ENCODE peak calls at places on chromosome 11, in ten cellular contexts. A is AG04450, B is lower lobe of right lung, R is colonic mucosa, P is IMR-90, D is GM23338, M is heart right ventricle, G is tibial artery, C is hepatocyte, N is adrenal gland. E is an unnamed sample.

GRCh38 chr11:61586792-61587430 is 6.0 kb upstream of the SYT7 start:
- DNase-seq in N (no peak), C (peak), A (no peak), G (no peak), D (peak), M (no peak), P (no peak), B (no peak), R (no peak), E (peak)

GRCh38 chr11:124961972-124962609 is 8.1 kb downstream of the CCDC15 start:
- DNase-seq in P (peak), D (peak), A (peak), B (no peak), M (peak), C (peak), G (no peak), R (peak), N (no peak), E (no peak)

GRCh38 chr11:926341-926916 is 759 bp downstream of the AP2A2 start:
- DNase-seq in G (peak), M (peak), D (no peak), R (peak), P (peak), N (peak), B (no peak), A (no peak), C (peak), E (peak)

GRCh38 chr11:86459682-86460460 is 85.2 kb downstream of the CCDC81 start:
- DNase-seq in C (peak), R (no peak), A (peak), P (peak), N (peak), M (peak), B (peak), G (peak), D (peak), E (no peak)

GRCh38 chr11:46733234-46733633 is 14.2 kb downstream of the F2 start:
- DNase-seq in B (no peak), M (no peak), R (no peak), G (no peak), P (no peak), N (no peak), D (no peak), C (no peak), A (no peak), E (no peak)

GRCh38 chr11:235180-235997 is 753 bp downstream of the SIRT3 start:
- DNase-seq in B (no peak), N (no peak), C (no peak), G (no peak), P (peak), A (no peak), D (no peak), R (no peak), M (no peak), E (no peak)

GRCh38 chr11:2526808-2527381 is 82.1 kb downstream of the KCNQ1 start:
- DNase-seq in P (no peak), N (peak), G (peak), M (peak), R (peak), A (no peak), D (peak), C (peak), B (peak), E (peak)

GRCh38 chr11:114358711-114359110 is 41.6 kb downstream of the C11orf71 start:
- DNase-seq in M (no peak), R (peak), D (no peak), B (no peak), G (no peak), A (no peak), P (peak), N (no peak), C (no peak), E (no peak)

GRCh38 chr11:46143049-46143806 is 22.0 kb upstream of the PHF21A start:
- DNase-seq in M (no peak), A (no peak), R (no peak), N (no peak), B (no peak), C (no peak), G (no peak), P (no peak), D (peak), E (no peak)

GRCh38 chr11:3014314-3014938 is 22.3 kb upstream of the NAP1L4 start:
- DNase-seq in B (no peak), M (no peak), P (no peak), N (no peak), G (no peak), C (no peak), R (no peak), A (no peak), D (no peak), E (no peak)

GRCh38 chr11:3939211-3939610 is 83.7 kb downstream of the STIM1 start:
- DNase-seq in B (no peak), A (peak), G (no peak), N (no peak), D (no peak), P (peak), M (no peak), C (no peak), R (no peak), E (no peak)

GRCh38 chr11:43687120-43687791 is 6.7 kb downstream of the HSD17B12 start:
- DNase-seq in B (peak), R (peak), G (peak), P (peak), A (no peak), M (peak), C (no peak), D (peak), N (peak), E (no peak)

GRCh38 chr11:93895106-93895862 is 44.9 kb upstream of the VSTM5 start:
- DNase-seq in A (peak), C (peak), M (peak), G (no peak), N (peak), P (peak), R (peak), D (peak), B (no peak), E (peak)

GRCh38 chr11:46296520-46297448 is 19.3 kb downstream of the CREB3L1 start:
- DNase-seq in M (peak), A (peak), P (peak), R (no peak), D (peak), N (peak), G (no peak), C (peak), B (no peak), E (peak)

GRCh38 chr11:17171342-17171741 is 36.4 kb downstream of the PIK3C2A start:
- DNase-seq in D (peak), B (no peak), N (no peak), C (no peak), M (no peak), R (no peak), A (peak), P (peak), G (no peak), E (no peak)

DNA sequence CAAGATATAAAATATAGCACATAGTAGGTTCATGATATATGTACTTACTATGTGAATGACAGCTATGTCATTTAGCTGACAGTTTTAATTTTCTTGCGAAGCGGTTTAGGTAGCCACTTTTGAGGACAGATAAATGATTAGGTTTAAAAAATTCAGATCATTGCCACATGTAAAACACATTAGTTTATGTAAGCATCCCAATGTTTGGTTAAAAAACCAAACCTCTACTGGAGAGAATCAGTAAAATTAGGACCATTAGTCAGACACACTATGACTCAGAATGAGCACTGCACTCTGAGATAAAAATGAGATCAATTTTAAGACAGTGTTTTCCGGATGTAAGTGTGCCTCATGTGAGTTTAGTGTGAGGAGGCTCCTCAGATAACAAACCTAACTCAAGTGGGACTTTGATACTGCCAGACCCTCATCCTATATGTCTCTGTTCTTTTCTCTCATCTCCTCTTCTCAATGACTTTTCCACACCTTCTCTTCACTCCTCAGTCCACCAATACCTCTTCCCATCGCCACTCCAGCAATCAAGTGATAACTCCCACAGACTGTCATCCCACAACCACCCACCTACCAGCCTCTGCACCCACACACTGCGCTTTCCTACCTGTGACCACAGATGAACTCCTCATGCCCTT is 6.8 kb upstream of the OR2AT4 start:
- DNase-seq in A (peak), D (no peak), B (no peak), N (no peak), R (no peak), G (no peak), C (no peak), M (no peak), P (peak), E (no peak)
- H3K27ac ChIP-seq in A (no peak), D (no peak), B (no peak), N (no peak), R (no peak), G (no peak), C (no peak), M (no peak), P (no peak), E (no peak)

DNA sequence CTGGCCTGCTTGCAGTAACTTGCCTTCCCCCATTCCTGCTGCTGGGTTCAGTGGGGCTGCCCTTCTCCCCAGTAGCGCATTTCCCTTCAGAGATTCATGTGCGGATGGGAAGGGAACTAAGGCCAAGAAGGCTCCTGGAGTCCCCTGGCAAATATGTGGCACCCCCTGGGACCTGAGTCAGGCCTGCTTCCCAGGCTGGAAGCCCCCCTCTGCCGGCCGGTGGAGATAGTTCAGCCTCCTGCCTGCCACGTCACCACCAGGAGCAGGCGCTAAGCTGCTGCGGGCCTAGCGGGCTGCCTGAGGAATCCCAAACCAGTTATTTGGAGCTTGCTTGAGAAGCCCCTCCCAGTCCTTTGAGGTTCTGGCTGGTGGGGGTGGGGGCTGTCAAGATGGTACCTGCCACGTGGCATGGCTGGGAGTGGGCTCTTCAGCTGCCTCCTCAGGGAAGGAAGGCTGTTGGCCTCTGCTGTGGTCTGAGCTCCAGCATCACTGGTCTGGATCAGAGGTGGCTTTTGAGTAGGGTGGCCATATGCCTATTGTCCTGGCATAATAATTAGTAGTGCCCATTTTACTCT is 2.0 kb downstream of the SERPINH1 start:
- DNase-seq in M (peak), A (peak), R (no peak), P (peak), N (peak), D (peak), C (peak), B (no peak), G (peak), E (peak)
- H3K4me3 ChIP-seq in M (peak), A (peak), R (peak), P (peak), N (no peak), D (peak), C (peak), B (peak), G (peak), E (no peak)

GRCh38 chr11:12631651-12632050 is 42.6 kb upstream of the TEAD1 start:
- DNase-seq in D (no peak), M (no peak), R (no peak), G (no peak), N (no peak), C (no peak), A (no peak), B (no peak), P (peak), E (peak)
- TF ChIP-seq CTCF in D (no peak), M (no peak), R (no peak), G (no peak), N (no peak), C (no peak), A (no peak), B (no peak), P (no peak), E (no peak)

DNA sequence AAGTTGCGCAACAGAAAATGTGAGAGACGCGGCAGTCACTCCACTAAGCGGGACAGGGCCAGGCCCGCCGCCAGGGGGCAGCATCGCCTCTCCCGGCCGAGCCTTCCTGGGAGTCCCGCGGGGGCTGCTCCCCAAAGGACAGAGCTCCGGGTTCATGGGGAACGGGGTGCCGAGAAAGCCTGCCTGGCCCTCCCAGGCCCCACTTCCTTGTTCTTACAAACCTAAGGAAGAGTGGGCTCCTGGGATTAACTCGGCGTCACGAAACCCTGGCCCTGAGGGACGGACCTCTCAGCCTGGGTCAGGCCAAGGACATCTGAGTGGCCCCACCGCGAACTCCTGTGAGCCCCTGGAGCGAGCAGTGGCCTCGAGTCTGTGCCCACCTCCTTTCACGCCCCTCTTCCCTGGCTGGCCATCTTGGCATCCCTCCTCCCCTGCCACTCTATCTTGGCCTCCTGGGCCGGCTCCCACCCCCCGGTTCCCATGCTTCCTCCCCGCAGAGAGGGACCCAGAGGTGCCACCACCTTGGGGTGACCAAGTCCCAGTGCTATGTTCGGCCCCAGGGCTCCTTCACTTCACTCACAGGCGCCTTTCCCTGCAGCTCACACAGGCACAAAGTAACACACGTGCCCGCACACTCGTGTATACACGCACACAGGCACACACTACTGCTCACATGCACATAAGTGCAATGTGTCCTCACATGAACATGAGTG is 99.9 kb upstream of the FGF3 start:
- DNase-seq in M (peak), D (peak), N (peak), R (peak), C (peak), G (peak), B (peak), P (peak), A (no peak), E (peak)
- H3K27ac ChIP-seq in M (peak), D (no peak), N (no peak), R (no peak), C (no peak), G (peak), B (no peak), P (no peak), A (no peak), E (no peak)

DNA sequence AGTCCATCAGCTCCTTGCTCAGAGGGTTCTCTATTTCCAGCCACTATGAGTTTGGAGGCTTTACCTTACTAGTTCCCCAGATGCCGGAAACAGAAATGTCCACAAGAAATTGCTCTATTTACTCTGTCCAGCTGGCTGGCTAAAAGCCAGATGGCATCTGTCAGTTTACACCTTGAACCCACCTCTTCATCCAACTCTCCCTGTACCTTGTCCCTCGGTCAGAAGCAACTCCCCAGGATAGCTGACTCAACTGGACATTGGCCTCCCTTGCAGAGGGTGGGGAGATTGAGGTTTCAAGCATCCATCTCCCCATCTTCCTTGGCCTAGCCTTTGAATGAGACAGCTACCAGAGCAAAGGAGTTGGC is 1.7 kb downstream of the C2CD2L start:
- DNase-seq in G (no peak), D (no peak), N (no peak), R (peak), M (no peak), B (no peak), C (peak), A (no peak), P (no peak), E (no peak)
- H3K4me3 ChIP-seq in G (peak), D (peak), N (no peak), R (peak), M (peak), B (peak), C (no peak), A (peak), P (peak), E (no peak)

GRCh38 chr11:12087075-12087775 is 23.2 kb upstream of the MICAL2 start:
- DNase-seq in G (peak), C (no peak), N (no peak), A (no peak), B (peak), P (peak), M (no peak), D (peak), R (peak), E (peak)
- TF ChIP-seq CTCF in G (peak), C (no peak), N (no peak), A (no peak), B (peak), P (peak), M (no peak), D (no peak), R (no peak), E (no peak)

GRCh38 chr11:96622026-96622634 is 232.3 kb downstream of the JRKL start:
- DNase-seq in G (no peak), P (no peak), N (peak), A (no peak), C (no peak), M (peak), B (no peak), R (no peak), D (no peak), E (no peak)

GRCh38 chr11:96620464-96621044 is 230.7 kb downstream of the JRKL start:
- DNase-seq in D (no peak), P (no peak), A (no peak), N (no peak), M (no peak), G (no peak), R (no peak), B (no peak), C (no peak), E (no peak)

GRCh38 chr11:96621161-96621560 is 231.3 kb downstream of the JRKL start:
- DNase-seq in D (no peak), R (no peak), C (no peak), M (no peak), N (no peak), G (no peak), B (no peak), A (no peak), P (no peak), E (no peak)
- H3K27ac ChIP-seq in D (no peak), R (no peak), C (no peak), M (no peak), N (no peak), G (no peak), B (no peak), A (no peak), P (no peak), E (no peak)

DNA sequence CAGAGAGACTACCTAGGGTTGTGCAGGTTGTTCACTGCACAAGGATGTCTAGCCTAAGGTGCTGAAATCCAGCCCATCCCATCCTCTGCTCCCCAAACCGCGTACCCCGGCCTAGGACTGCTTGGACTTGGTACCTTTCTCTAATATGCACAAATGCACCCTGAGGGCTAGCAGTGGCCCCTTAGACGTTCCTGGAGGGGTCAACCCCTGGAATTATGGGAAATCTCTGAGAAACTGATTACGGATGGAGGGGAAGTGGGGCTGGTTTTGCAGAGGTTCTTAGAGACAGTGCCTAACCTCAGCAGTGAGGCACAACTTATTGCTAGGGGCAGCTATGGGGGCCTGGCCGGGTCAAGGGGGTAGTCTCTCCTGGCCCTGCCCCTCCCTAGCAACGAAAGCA is 2.5 kb downstream of the C11orf68 start:
- DNase-seq in C (no peak), M (no peak), N (no peak), B (no peak), A (no peak), P (no peak), G (no peak), R (no peak), D (no peak), E (no peak)
- H3K4me3 ChIP-seq in C (no peak), M (peak), N (no peak), B (no peak), A (peak), P (peak), G (no peak), R (no peak), D (no peak), E (no peak)

GRCh38 chr11:20337526-20338154 is 25.9 kb upstream of the HTATIP2 start:
- DNase-seq in M (no peak), R (no peak), P (peak), B (no peak), A (no peak), C (peak), D (peak), N (no peak), G (no peak), E (peak)
- TF ChIP-seq CTCF in M (peak), R (no peak), P (peak), B (peak), A (peak), C (peak), D (peak), N (peak), G (peak), E (peak)

GRCh38 chr11:112175596-112175947 is 260 bp downstream of the BCO2 start:
- DNase-seq in C (peak), R (no peak), A (no peak), D (no peak), M (no peak), G (no peak), P (no peak), N (peak), B (no peak), E (no peak)
- H3K27ac ChIP-seq in C (peak), R (no peak), A (no peak), D (no peak), M (peak), G (peak), P (no peak), N (peak), B (peak), E (no peak)